ENCODE peak calls at places on chromosomes 11 and 22, in seven cellular contexts. I is stimulated activated CD8-positive, alpha-beta memory T cell treated with anti-CD3 and anti-CD28 coated beads, Interleukin-4, amount 100 ng/mL, for 1 hour; X is adrenal gland; J is ELR; R is naive thymus-derived CD8-positive, alpha-beta T cell; K is GM23338; C is HEK293T. W is an unnamed sample.

GRCh38 chr11:113356203-113356602 is 31.4 kb upstream of the ANKK1 start:
- DNase-seq in I (no peak), X (no peak), C (no peak), R (no peak), K (no peak), J (no peak), W (no peak)

GRCh38 chr11:11818529-11819121 is 23.1 kb upstream of the USP47 start:
- DNase-seq in R (no peak), K (no peak), C (no peak), J (no peak), X (no peak), I (no peak), W (no peak)

GRCh38 chr11:115202061-115202460 is 302.2 kb downstream of the CADM1 start:
- DNase-seq in C (no peak), J (no peak), X (no peak), I (no peak), R (no peak), K (no peak), W (no peak)

GRCh38 chr11:117828641-117829368 is 4.3 kb upstream of the FXYD2 start:
- DNase-seq in R (peak), C (no peak), K (no peak), X (peak), I (peak), J (peak), W (no peak)

GRCh38 chr11:820655-821512 is 2.2 kb downstream of the PNPLA2 start:
- DNase-seq in I (no peak), R (no peak), X (peak), K (no peak), J (peak), C (no peak), W (no peak)

GRCh38 chr11:92129811-92130210 is 94.8 kb upstream of the FAT3 start:
- DNase-seq in K (no peak), R (no peak), I (no peak), X (no peak), J (no peak), C (no peak), W (no peak)

GRCh38 chr22:39999144-39999757 is 4.5 kb downstream of the FAM83F start:
- DNase-seq in K (no peak), C (no peak), R (no peak), X (no peak), J (peak), I (no peak), W (peak)

GRCh38 chr22:35632902-35633301 is 15.3 kb upstream of the APOL6 start:
- DNase-seq in K (no peak), I (no peak), C (no peak), J (no peak), X (no peak), R (no peak), W (no peak)

GRCh38 chr22:32444068-32444467 is 20.2 kb downstream of the BPIFC start:
- DNase-seq in X (no peak), J (peak), C (peak), R (no peak), I (no peak), K (peak), W (peak)

GRCh38 chr11:68093565-68093964 is 27.6 kb downstream of the CHKA start:
- DNase-seq in K (no peak), J (no peak), C (no peak), I (no peak), R (no peak), X (no peak), W (no peak)

GRCh38 chr11:2777871-2778629 is 78.3 kb upstream of the KCNQ1OT1 start:
- DNase-seq in X (peak), R (no peak), K (no peak), C (no peak), J (no peak), I (no peak), W (no peak)

GRCh38 chr22:35056486-35056885 is 9.5 kb upstream of the ISX start:
- DNase-seq in J (no peak), C (no peak), X (no peak), K (no peak), R (no peak), I (no peak), W (no peak)

GRCh38 chr11:64885367-64886286 is 7.2 kb upstream of the EHD1 start:
- DNase-seq in X (no peak), R (no peak), C (no peak), J (peak), I (no peak), K (no peak), W (no peak)

GRCh38 chr11:84790849-84791427 is 836.2 kb downstream of the DLG2 start:
- DNase-seq in I (no peak), J (no peak), R (no peak), X (no peak), C (no peak), K (no peak), W (no peak)

GRCh38 chr11:45843158-45843924 is 3.9 kb upstream of the CRY2 start:
- DNase-seq in I (peak), C (peak), J (peak), K (peak), R (peak), X (peak), W (peak)

GRCh38 chr11:4619514-4619913 is 11.5 kb upstream of the TRIM68 start:
- DNase-seq in C (no peak), J (no peak), R (no peak), K (no peak), I (no peak), X (no peak), W (no peak)

GRCh38 chr22:30947821-30948454 is 20.6 kb downstream of the MORC2 start:
- DNase-seq in X (no peak), I (no peak), K (peak), R (no peak), C (peak), J (peak), W (peak)

GRCh38 chr11:20397281-20397680 is 9.8 kb downstream of the PRMT3 start:
- DNase-seq in I (no peak), X (no peak), K (peak), R (no peak), J (peak), C (peak), W (peak)

GRCh38 chr11:92297551-92298237 is 73.1 kb downstream of the FAT3 start:
- DNase-seq in J (no peak), X (no peak), R (no peak), C (no peak), I (no peak), K (no peak), W (no peak)

GRCh38 chr22:48410536-48410935 is 1417.1 kb downstream of the BRD1 start:
- DNase-seq in I (no peak), R (no peak), X (no peak), C (no peak), K (no peak), J (no peak), W (no peak)

GRCh38 chr22:38569181-38569971 is 607 bp downstream of the DMC1 start:
- DNase-seq in R (no peak), K (peak), I (no peak), J (peak), C (peak), X (peak), W (no peak)

GRCh38 chr11:74701351-74701750 is 29.9 kb downstream of the CHRDL2 start:
- DNase-seq in X (no peak), K (peak), J (no peak), R (no peak), I (no peak), C (peak), W (peak)

GRCh38 chr22:19680287-19680881 is 33.9 kb upstream of the SEPTIN5 start:
- DNase-seq in X (no peak), R (no peak), J (no peak), I (no peak), C (no peak), K (no peak), W (no peak)

GRCh38 chr22:42717197-42717967 is 3.3 kb downstream of the A4GALT start:
- DNase-seq in X (no peak), J (no peak), I (no peak), C (no peak), R (no peak), K (peak), W (no peak)

GRCh38 chr22:30945653-30946052 is 22.9 kb downstream of the MORC2 start:
- DNase-seq in X (no peak), I (no peak), C (no peak), J (no peak), R (no peak), K (no peak), W (no peak)

GRCh38 chr11:67452141-67452952 is at the start of gene GPR152:
- DNase-seq in I (no peak), X (peak), R (no peak), J (no peak), C (no peak), K (no peak), W (no peak)

GRCh38 chr11:71364176-71364671 is 84.0 kb downstream of the DHCR7 start:
- DNase-seq in I (no peak), C (no peak), K (no peak), J (no peak), X (no peak), R (no peak), W (no peak)

GRCh38 chr11:8267831-8268529 is 4.3 kb upstream of the LMO1 start:
- DNase-seq in J (no peak), K (peak), C (no peak), R (peak), X (no peak), I (no peak), W (peak)

GRCh38 chr22:24284747-24285203 is 14.1 kb downstream of the SPECC1L start:
- DNase-seq in C (no peak), X (no peak), I (no peak), K (no peak), J (peak), R (no peak), W (no peak)

GRCh38 chr22:32144875-32145274 is 14.2 kb downstream of the C22orf42 start:
- DNase-seq in I (no peak), J (no peak), X (no peak), C (no peak), K (no peak), R (no peak), W (no peak)